ENCODE peak calls at places on chromosomes 2 and 18, in six cellular contexts. Q is breast epithelium, H is WTC11, M is GM12864, O is NCI-H1694 treated with DMSO at 0.1 percent for 48 hours, G is NB4. D is an unnamed sample.

GRCh38 chr2:38540580-38541290 is 62.0 kb downstream of the HNRNPLL start:
- DNase-seq in Q (peak), H (no peak), M (no peak), O (no peak), G (no peak), D (no peak)

GRCh38 chr18:22455425-22456150 is 37.9 kb upstream of the CTAGE1 start:
- DNase-seq in Q (no peak), H (no peak), M (no peak), O (no peak), G (no peak), D (no peak)

GRCh38 chr2:150425121-150425559 is 62.3 kb downstream of the RND3 start:
- DNase-seq in Q (no peak), H (peak), M (no peak), O (no peak), G (no peak), D (no peak)

GRCh38 chr2:119849838-119850565 is 90.3 kb downstream of the PTPN4 start:
- DNase-seq in Q (no peak), H (no peak), M (no peak), O (no peak), G (no peak), D (no peak)

GRCh38 chr2:42493468-42493884 is 306 bp downstream of the KCNG3 start:
- DNase-seq in Q (no peak), H (no peak), M (no peak), O (no peak), G (no peak), D (no peak)

GRCh38 chr2:186641807-186642321 is 52.0 kb upstream of the FAM171B start:
- DNase-seq in Q (no peak), H (no peak), M (peak), O (peak), G (peak), D (no peak)

GRCh38 chr18:11008544-11008943 is 140.8 kb downstream of the PIEZO2 start:
- DNase-seq in Q (no peak), H (no peak), M (no peak), O (no peak), G (no peak), D (no peak)

GRCh38 chr2:109718139-109718538 is 76.0 kb upstream of the RGPD5 start:
- DNase-seq in Q (no peak), H (no peak), M (no peak), O (no peak), G (no peak), D (no peak)

GRCh38 chr2:563512-563911 is 113.7 kb downstream of the TMEM18 start:
- DNase-seq in Q (no peak), H (no peak), M (no peak), O (no peak), G (no peak), D (no peak)

GRCh38 chr2:113148606-113149552 is 21.5 kb downstream of the IL1RN start:
- DNase-seq in Q (no peak), H (no peak), M (no peak), O (no peak), G (no peak), D (no peak)

GRCh38 chr2:36854241-36854640 is 112.1 kb downstream of the STRN start:
- DNase-seq in Q (no peak), H (no peak), M (no peak), O (no peak), G (no peak), D (no peak)

GRCh38 chr2:188399159-188399558 is 107.5 kb downstream of the GULP1 start:
- DNase-seq in Q (no peak), H (no peak), M (no peak), O (no peak), G (no peak), D (no peak)

GRCh38 chr2:240251848-240252190 is 111.4 kb upstream of the OTOS start:
- DNase-seq in Q (no peak), H (no peak), M (no peak), O (no peak), G (no peak), D (no peak)